ENCODE peak calls at places on chromosomes 6 and 20, in four cellular contexts. H is activated naive CD4-positive, alpha-beta T cell treated with anti-CD3 and anti-CD28 coated beads, Interleukin-2, amount 10 ng/mL, durations not matched to agents 7 days and 5 days; B is stimulated activated CD8-positive, alpha-beta memory T cell treated with anti-CD3 and anti-CD28 coated beads, Interleukin-15, amount 100 ng/mL, for 4 hours; Y is bronchial epithelial cell. T is an unnamed sample.

GRCh38 chr6:71599366-71599765 is 287.0 kb upstream of the RIMS1 start:
- DNase-seq in H (no peak), B (no peak), Y (no peak), T (peak)

GRCh38 chr6:6105472-6106036 is 98.8 kb upstream of the NRN1 start:
- DNase-seq in H (no peak), B (no peak), Y (peak), T (no peak)

GRCh38 chr6:51213806-51214205 is 395.1 kb downstream of the TFAP2B start:
- DNase-seq in H (no peak), B (no peak), Y (no peak), T (no peak)

GRCh38 chr6:15504581-15505350 is 158.1 kb downstream of the DTNBP1 start:
- DNase-seq in H (no peak), B (no peak), Y (peak), T (peak)

GRCh38 chr6:169968541-169969270 is 217.3 kb downstream of the ERMARD start:
- DNase-seq in H (no peak), B (no peak), Y (no peak), T (no peak)

GRCh38 chr20:50110141-50111047 is 2.6 kb downstream of the UBE2V1 start:
- DNase-seq in H (peak), B (peak), Y (peak), T (no peak)

GRCh38 chr20:9270831-9271230 is 201.9 kb downstream of the PLCB4 start:
- DNase-seq in H (no peak), B (no peak), Y (peak), T (no peak)

GRCh38 chr20:56174416-56174815 is 74.1 kb upstream of the MC3R start:
- DNase-seq in H (no peak), B (no peak), Y (no peak), T (no peak)

GRCh38 chr6:141501616-141502015 is 631.1 kb upstream of the GJE1 start:
- DNase-seq in H (no peak), B (no peak), Y (no peak), T (no peak)

GRCh38 chr20:52539891-52540290 is 348.3 kb upstream of the ZFP64 start:
- DNase-seq in H (no peak), B (no peak), Y (no peak), T (no peak)

GRCh38 chr20:11952621-11953020 is 34.9 kb downstream of the BTBD3 start:
- DNase-seq in H (no peak), B (no peak), Y (no peak), T (no peak)

GRCh38 chr20:62574612-62574993 is 67.7 kb upstream of the SLCO4A1 start:
- DNase-seq in H (no peak), B (no peak), Y (no peak), T (no peak)

GRCh38 chr6:4049246-4049645 is 29.7 kb downstream of the FAM217A start:
- DNase-seq in H (no peak), B (no peak), Y (no peak), T (no peak)

GRCh38 chr6:2858678-2859324 is 17.1 kb upstream of the SERPINB1 start:
- DNase-seq in H (peak), B (no peak), Y (no peak), T (no peak)

GRCh38 chr6:45930419-45931059 is 85.1 kb downstream of the CLIC5 start:
- DNase-seq in H (peak), B (peak), Y (peak), T (peak)

GRCh38 chr20:1423625-1424106 is 30.8 kb upstream of the FKBP1A start:
- DNase-seq in H (peak), B (no peak), Y (peak), T (peak)

GRCh38 chr20:32635764-32636163 is 38.0 kb downstream of the C20orf203 start:
- DNase-seq in H (no peak), B (no peak), Y (no peak), T (no peak)

GRCh38 chr6:152089992-152090391 is 282.5 kb downstream of the ESR1 start:
- DNase-seq in H (no peak), B (no peak), Y (peak), T (no peak)

GRCh38 chr6:32852844-32853540 is 512 bp downstream of the TAP1 start:
- DNase-seq in H (peak), B (no peak), Y (peak), T (peak)

GRCh38 chr6:25253371-25253770 is 25.8 kb upstream of the CARMIL1 start:
- DNase-seq in H (no peak), B (no peak), Y (peak), T (no peak)

GRCh38 chr20:43963872-43964791 is 49.5 kb downstream of the TOX2 start:
- DNase-seq in H (peak), B (no peak), Y (no peak), T (no peak)

GRCh38 chr20:12012241-12013222 is 94.8 kb downstream of the BTBD3 start:
- DNase-seq in H (peak), B (no peak), Y (peak), T (peak)

GRCh38 chr6:142944126-142945066 is 580 bp downstream of the HIVEP2 start:
- DNase-seq in H (peak), B (peak), Y (peak), T (peak)

GRCh38 chr20:15185913-15186312 is 848.5 kb upstream of the FLRT3 start:
- DNase-seq in H (no peak), B (no peak), Y (no peak), T (no peak)

GRCh38 chr20:57456116-57456515 is 64.9 kb downstream of the RBM38 start:
- DNase-seq in H (no peak), B (no peak), Y (no peak), T (no peak)

GRCh38 chr6:57198926-57199636 is 23.0 kb downstream of the RAB23 start:
- DNase-seq in H (no peak), B (no peak), Y (no peak), T (no peak)

GRCh38 chr6:26086214-26086613 is 1.0 kb upstream of the HFE start:
- DNase-seq in H (peak), B (no peak), Y (no peak), T (no peak)

GRCh38 chr20:55160996-55161395 is 685.6 kb downstream of the DOK5 start:
- DNase-seq in H (no peak), B (no peak), Y (peak), T (no peak)

GRCh38 chr6:145147559-145147958 is 587.8 kb downstream of the EPM2A start:
- DNase-seq in H (no peak), B (no peak), Y (peak), T (no peak)

GRCh38 chr6:62614442-62614841 is 328.4 kb upstream of the KHDRBS2 start:
- DNase-seq in H (no peak), B (no peak), Y (no peak), T (no peak)

GRCh38 chr20:35963878-35964277 is 4.5 kb upstream of the CNBD2 start:
- DNase-seq in H (no peak), B (no peak), Y (no peak), T (no peak)

GRCh38 chr20:6074145-6074561 is 20.3 kb upstream of the LRRN4 start:
- DNase-seq in H (peak), B (no peak), Y (no peak), T (no peak)

GRCh38 chr6:84453499-84453898 is 226.1 kb upstream of the CEP162 start:
- DNase-seq in H (no peak), B (no peak), Y (no peak), T (no peak)

GRCh38 chr20:24432057-24432456 is 37.4 kb upstream of the SYNDIG1 start:
- DNase-seq in H (no peak), B (no peak), Y (no peak), T (no peak)

GRCh38 chr20:646107-646867 is 6.7 kb downstream of the SRXN1 start:
- DNase-seq in H (no peak), B (no peak), Y (no peak), T (no peak)

GRCh38 chr6:166618866-166619761 is 7.9 kb downstream of the RPS6KA2 start:
- DNase-seq in H (no peak), B (no peak), Y (no peak), T (no peak)

T was measured in G401.